ENCODE peak calls at places on chromosomes 4 and X, in seven cellular contexts. J is pancreas, W is neural crest cell, V is WTC11, E is activated B cell treated with CpG ODN at 0.5 μM for 24 hours, T is esophagus squamous epithelium, A is choroid plexus epithelial cell. F is an unnamed sample.

GRCh38 chrX:70422886-70423336 is at the start of gene GDPD2:
- DNase-seq in J (peak; percentile 63), W (peak; percentile 34), V (peak; percentile 64), E (no peak), T (no peak), A (no peak), F (peak; percentile 60)

GRCh38 chr4:39568805-39569204 is 41.6 kb upstream of the UGDH start:
- DNase-seq in J (no peak), W (no peak), V (no peak), E (no peak), T (no peak), A (no peak), F (peak; percentile 13)

GRCh38 chr4:128333309-128334006 is 45.8 kb upstream of the PGRMC2 start:
- DNase-seq in J (no peak), W (no peak), V (no peak), E (no peak), T (no peak), A (peak; percentile 28), F (no peak)

GRCh38 chr4:139988863-139989765 is 164.9 kb downstream of the MAML3 start:
- DNase-seq in J (no peak), W (no peak), V (no peak), E (no peak), T (no peak), A (peak; percentile 93), F (peak; percentile 58)

GRCh38 chr4:56671860-56672259 is 9.2 kb downstream of the HOPX start:
- DNase-seq in J (no peak), W (no peak), V (no peak), E (no peak), T (no peak), A (no peak), F (no peak)

GRCh38 chr4:46852839-46853238 is 56.2 kb downstream of the COX7B2 start:
- DNase-seq in J (no peak), W (no peak), V (no peak), E (no peak), T (no peak), A (no peak), F (no peak)

GRCh38 chrX:16143968-16144367 is 20.6 kb downstream of the GRPR start:
- DNase-seq in J (no peak), W (no peak), V (no peak), E (no peak), T (no peak), A (no peak), F (no peak)

GRCh38 chr4:150139297-150139696 is 61.1 kb downstream of the DCLK2 start:
- DNase-seq in J (no peak), W (no peak), V (no peak), E (no peak), T (no peak), A (no peak), F (no peak)

GRCh38 chr4:139416073-139416673 is 37.7 kb upstream of the RAB33B start:
- DNase-seq in J (no peak), W (peak; percentile 9), V (no peak), E (no peak), T (no peak), A (peak; percentile 80), F (peak; percentile 24)

GRCh38 chr4:2168469-2169319 is 73.2 kb downstream of the HAUS3 start:
- DNase-seq in J (peak; percentile 66), W (no peak), V (no peak), E (no peak), T (no peak), A (no peak), F (no peak)

GRCh38 chr4:145525291-145525740 is 43.7 kb downstream of the SMAD1 start:
- DNase-seq in J (no peak), W (no peak), V (no peak), E (no peak), T (no peak), A (no peak), F (no peak)

GRCh38 chrX:80266979-80267378 is 153.3 kb upstream of the TENT5D start:
- DNase-seq in J (no peak), W (no peak), V (no peak), E (no peak), T (no peak), A (no peak), F (no peak)

GRCh38 chrX:150869450-150869849 is 29.0 kb downstream of the CD99L2 start:
- DNase-seq in J (no peak), W (no peak), V (no peak), E (no peak), T (no peak), A (no peak), F (no peak)

GRCh38 chr4:37908488-37909343 is 17.8 kb downstream of the TBC1D1 start:
- DNase-seq in J (no peak), W (no peak), V (no peak), E (no peak), T (no peak), A (peak; percentile 72), F (no peak)

GRCh38 chr4:10245761-10246160 is 129.2 kb upstream of the WDR1 start:
- DNase-seq in J (no peak), W (no peak), V (no peak), E (no peak), T (no peak), A (no peak), F (no peak)

GRCh38 chrX:14903891-14904290 is 30.7 kb downstream of the MOSPD2 start:
- DNase-seq in J (no peak), W (no peak), V (no peak), E (no peak), T (no peak), A (no peak), F (no peak)

GRCh38 chr4:46946914-46947313 is 37.9 kb upstream of the COX7B2 start:
- DNase-seq in J (no peak), W (no peak), V (no peak), E (no peak), T (no peak), A (peak; percentile 9), F (no peak)

GRCh38 chrX:47235691-47236103 is 2.9 kb downstream of the USP11 start:
- DNase-seq in J (no peak), W (no peak), V (no peak), E (no peak), T (no peak), A (peak; percentile 51), F (no peak)

GRCh38 chrX:150032742-150033141 is 94.5 kb upstream of the EOLA2 start:
- DNase-seq in J (no peak), W (no peak), V (no peak), E (no peak), T (no peak), A (peak; percentile 79), F (peak; percentile 24)

GRCh38 chr4:48949086-48949485 is 37.0 kb upstream of the CWH43 start:
- DNase-seq in J (no peak), W (no peak), V (no peak), E (no peak), T (no peak), A (no peak), F (no peak)

GRCh38 chrX:10098235-10098819 is 58.4 kb upstream of the CLCN4 start:
- DNase-seq in J (no peak), W (no peak), V (no peak), E (no peak), T (no peak), A (peak; percentile 28), F (no peak)

GRCh38 chr4:26217961-26218676 is 102.7 kb upstream of the RBPJ start:
- DNase-seq in J (no peak), W (no peak), V (no peak), E (no peak), T (no peak), A (peak; percentile 48), F (no peak)

DNA sequence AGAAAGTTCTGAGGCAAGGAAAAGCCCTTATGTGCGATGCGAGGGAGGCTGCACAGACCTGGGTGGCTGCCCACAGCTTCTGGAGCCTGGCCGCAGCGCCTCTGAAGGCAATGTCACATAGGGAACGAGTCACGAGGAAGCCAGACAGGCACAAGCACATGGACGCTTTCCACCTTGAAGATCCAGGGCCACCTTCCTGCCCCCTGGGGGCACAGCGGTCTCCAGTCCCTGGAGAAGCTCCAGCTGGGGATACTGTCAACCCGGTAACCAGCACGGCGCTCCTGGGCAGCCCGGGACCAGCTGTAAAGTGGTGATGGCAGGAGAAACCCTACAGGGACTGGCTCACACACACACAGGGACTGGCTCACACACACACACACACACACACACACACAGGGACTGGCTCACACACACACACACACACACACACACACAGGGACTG is 69.7 kb downstream of the MTNR1A start:
- DNase-seq in J (no peak), W (peak; percentile 36), V (no peak), E (no peak), T (no peak), A (no peak), F (no peak)
- TF ChIP-seq CTCF in J (no peak), W (no peak), V (no peak), E (no peak), T (no peak), A (no peak), F (no peak)

GRCh38 chr4:167290684-167291083 is 56.4 kb upstream of the SPOCK3 start:
- DNase-seq in J (no peak), W (no peak), V (no peak), E (no peak), T (no peak), A (peak; percentile 27), F (no peak)
- TF ChIP-seq CTCF in J (no peak), W (peak; percentile 70), V (no peak), E (no peak), T (no peak), A (peak; percentile 32), F (no peak)

DNA sequence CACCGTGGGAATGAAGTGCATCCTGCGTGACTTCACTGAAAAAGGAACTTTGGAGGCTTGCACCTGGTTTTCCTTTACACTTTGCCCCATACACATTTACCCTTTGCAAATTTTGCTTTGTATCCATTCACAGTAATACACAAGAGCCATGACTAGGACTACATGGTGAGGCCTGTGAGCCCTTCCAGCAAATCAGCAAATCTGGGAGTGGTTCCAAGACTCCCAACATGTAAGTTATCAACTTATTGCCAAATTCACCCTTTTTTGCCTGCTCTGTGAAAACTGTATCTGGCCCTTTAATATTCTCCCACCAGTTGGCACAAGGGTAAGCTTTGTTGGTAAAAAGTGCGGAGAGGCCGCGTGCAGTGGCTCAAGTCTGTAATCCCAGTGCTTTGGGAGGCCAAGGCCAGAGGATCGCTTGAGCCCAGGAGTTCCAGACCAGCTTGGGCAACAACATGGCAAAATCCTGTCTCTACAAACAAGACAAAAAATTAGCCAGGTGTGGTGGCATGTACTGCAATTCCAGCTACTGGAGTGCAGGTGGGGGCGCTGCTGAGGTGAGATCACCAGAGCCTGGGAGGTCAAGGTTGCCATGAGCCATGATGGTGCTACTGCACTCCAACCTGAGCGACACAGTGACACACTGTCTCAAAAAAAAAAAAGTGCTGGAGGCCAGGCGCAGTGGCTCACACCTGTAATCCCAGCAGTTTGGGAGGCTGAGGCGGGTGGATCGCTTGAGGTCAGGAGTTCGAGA is 5.0 kb downstream of the PRMT9 start:
- DNase-seq in J (no peak), W (no peak), V (peak; percentile 74), E (no peak), T (no peak), A (peak; percentile 21), F (no peak)
- TF ChIP-seq CTCF in J (no peak), W (no peak), V (no peak), E (no peak), T (no peak), A (no peak), F (no peak)

DNA sequence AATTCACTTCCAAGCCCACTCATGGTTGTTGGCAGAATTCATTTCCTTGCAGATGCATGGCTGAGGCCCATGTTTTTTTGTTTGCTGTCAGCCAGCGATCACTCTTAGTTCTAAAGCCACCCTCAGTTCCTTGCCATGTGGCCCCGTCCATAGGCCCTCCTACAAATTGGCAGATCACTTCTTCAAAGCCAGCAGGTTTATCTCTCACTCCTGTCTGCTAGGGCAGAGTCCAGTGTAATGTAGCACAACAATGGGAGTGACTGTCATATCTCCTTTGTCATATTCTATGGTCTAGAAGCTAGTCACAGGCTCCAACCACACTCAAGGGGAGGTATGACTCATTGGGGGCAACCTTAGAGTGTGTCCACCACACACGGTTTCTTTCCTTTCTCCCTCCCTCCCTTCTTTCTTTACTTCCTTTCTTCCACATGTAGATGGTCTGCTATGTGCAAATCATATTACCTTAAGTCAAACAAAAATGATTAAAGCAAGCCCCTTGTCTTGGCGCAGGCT is 251.4 kb downstream of the QDPR start:
- DNase-seq in J (no peak), W (no peak), V (no peak), E (no peak), T (no peak), A (no peak), F (no peak)
- TF ChIP-seq CTCF in J (no peak), W (no peak), V (no peak), E (no peak), T (no peak), A (no peak), F (no peak)

F was measured in Calu3.